ENCODE peak calls at places on chromosomes 16 and 17, in four cellular contexts. Q is mammary epithelial cell, W is Panc1, S is AG09319. P is an unnamed sample.

GRCh38 chr17:75081611-75082540 is 5.9 kb upstream of the SLC16A5 start:
- DNase-seq in W (no peak), Q (no peak), S (no peak), P (no peak)

GRCh38 chr17:13562271-13562800 is 39.4 kb downstream of the HS3ST3A1 start:
- DNase-seq in W (no peak), S (no peak), Q (peak), P (no peak)

GRCh38 chr17:34930283-34930682 is 31.0 kb downstream of the CCT6B start:
- DNase-seq in S (no peak), W (no peak), Q (no peak), P (no peak)

GRCh38 chr16:88548131-88548874 is 21.9 kb upstream of the ZC3H18 start:
- DNase-seq in S (no peak), Q (no peak), W (no peak), P (no peak)

GRCh38 chr16:86380045-86380444 is 130.3 kb upstream of the FOXF1 start:
- DNase-seq in S (no peak), W (no peak), Q (no peak), P (no peak)

GRCh38 chr17:57329380-57330214 is 73.3 kb downstream of the MSI2 start:
- DNase-seq in Q (no peak), W (no peak), S (no peak), P (no peak)

GRCh38 chr16:86945166-86945900 is 367.0 kb downstream of the FOXL1 start:
- DNase-seq in S (no peak), W (no peak), Q (no peak), P (no peak)

GRCh38 chr17:79188048-79188447 is 113.4 kb downstream of the ENGASE start:
- DNase-seq in W (no peak), S (no peak), Q (no peak), P (no peak)

GRCh38 chr16:74563828-74564263 is 43.1 kb downstream of the GLG1 start:
- DNase-seq in S (no peak), W (no peak), Q (peak), P (no peak)

GRCh38 chr17:35171834-35172233 is 22.4 kb downstream of the SLC35G3 start:
- DNase-seq in W (no peak), Q (peak), S (no peak), P (no peak)

GRCh38 chr17:78342438-78343098 is 17.3 kb downstream of the SOCS3 start:
- DNase-seq in W (no peak), Q (peak), S (no peak), P (peak)

GRCh38 chr17:80758793-80759673 is 214.4 kb downstream of the RPTOR start:
- DNase-seq in Q (no peak), S (no peak), W (no peak), P (no peak)

DNA sequence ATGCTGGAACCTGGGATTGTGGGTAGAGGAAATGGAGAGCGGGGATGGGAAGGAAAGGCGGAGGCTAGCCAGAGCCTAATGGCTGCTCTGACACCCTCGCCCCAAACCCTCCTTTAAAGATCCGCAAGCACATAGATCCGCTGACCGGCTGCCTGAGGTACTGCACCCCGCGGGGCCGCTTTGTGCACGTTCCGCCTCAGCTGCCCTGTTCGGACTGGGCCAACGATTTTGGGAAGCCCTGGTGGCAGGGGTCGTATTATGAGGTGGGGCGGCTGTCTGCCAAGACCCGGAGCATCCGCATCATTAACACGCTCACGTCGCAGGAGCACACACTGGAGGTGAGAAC is 657 bp downstream of the CYB5D1 start:
- DNase-seq in S (no peak), Q (no peak), W (no peak), P (no peak)
- TF ChIP-seq CTCF in S (peak), Q (peak), W (peak), P (peak)

DNA sequence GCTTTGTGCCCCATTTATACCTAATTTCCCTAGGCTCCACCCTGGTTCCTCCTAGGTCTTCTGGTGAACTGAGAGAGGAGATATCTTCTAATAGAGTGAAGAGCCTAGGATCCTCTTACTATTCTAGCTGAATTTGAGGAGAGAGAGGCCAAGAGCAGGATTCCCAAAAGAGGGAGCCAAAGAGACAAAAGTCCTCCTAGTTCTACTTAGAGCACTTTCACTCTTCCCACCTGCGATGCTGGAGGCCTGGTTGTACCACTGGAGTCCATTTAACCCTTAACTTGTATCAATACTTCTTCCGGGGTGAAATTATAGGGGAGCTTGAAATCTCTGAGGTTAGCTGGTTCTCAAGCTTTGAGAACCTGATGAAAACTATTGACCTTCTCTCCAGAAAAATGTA is 3.4 kb upstream of the SSH2 start:
- DNase-seq in Q (peak), W (no peak), S (no peak), P (no peak)
- TF ChIP-seq CTCF in Q (peak), W (peak), S (peak), P (peak)

GRCh38 chr17:63832014-63832413 is 4.6 kb upstream of the FTSJ3 start:
- DNase-seq in S (no peak), Q (no peak), W (no peak), P (no peak)

GRCh38 chr17:63833741-63834373 is 6.4 kb upstream of the FTSJ3 start:
- DNase-seq in Q (no peak), W (no peak), S (no peak), P (no peak)

GRCh38 chr17:63831505-63831904 is 4.0 kb upstream of the FTSJ3 start:
- DNase-seq in W (no peak), S (no peak), Q (no peak), P (no peak)

GRCh38 chr17:63833026-63833740 is 5.7 kb upstream of the FTSJ3 start:
- DNase-seq in Q (no peak), W (no peak), S (no peak), P (no peak)

GRCh38 chr17:63832455-63832854 is 5.0 kb upstream of the FTSJ3 start:
- DNase-seq in S (no peak), W (no peak), Q (no peak), P (no peak)
- TF ChIP-seq CTCF in S (no peak), W (no peak), Q (no peak), P (no peak)

GRCh38 chr16:24409045-24409444 is 130.3 kb upstream of the RBBP6 start:
- DNase-seq in Q (no peak), W (no peak), S (no peak), P (no peak)
- TF ChIP-seq CTCF in Q (peak), W (peak), S (no peak), P (no peak)

GRCh38 chr17:40419559-40420331 is 2.0 kb upstream of the TOP2A start:
- DNase-seq in W (no peak), Q (no peak), S (no peak), P (no peak)

GRCh38 chr17:40427002-40427491 is 9.4 kb upstream of the TOP2A start:
- DNase-seq in S (no peak), Q (no peak), W (no peak), P (no peak)

GRCh38 chr17:40418428-40418706 is 671 bp upstream of the TOP2A start:
- DNase-seq in Q (no peak), W (no peak), S (no peak), P (no peak)

GRCh38 chr17:40425741-40426140 is 8.0 kb upstream of the TOP2A start:
- DNase-seq in Q (no peak), S (no peak), W (no peak), P (no peak)

GRCh38 chr17:40422990-40423611 is 5.4 kb upstream of the TOP2A start:
- DNase-seq in Q (no peak), W (no peak), S (no peak), P (no peak)
- TF ChIP-seq CTCF in Q (no peak), W (no peak), S (no peak), P (peak)

DNA sequence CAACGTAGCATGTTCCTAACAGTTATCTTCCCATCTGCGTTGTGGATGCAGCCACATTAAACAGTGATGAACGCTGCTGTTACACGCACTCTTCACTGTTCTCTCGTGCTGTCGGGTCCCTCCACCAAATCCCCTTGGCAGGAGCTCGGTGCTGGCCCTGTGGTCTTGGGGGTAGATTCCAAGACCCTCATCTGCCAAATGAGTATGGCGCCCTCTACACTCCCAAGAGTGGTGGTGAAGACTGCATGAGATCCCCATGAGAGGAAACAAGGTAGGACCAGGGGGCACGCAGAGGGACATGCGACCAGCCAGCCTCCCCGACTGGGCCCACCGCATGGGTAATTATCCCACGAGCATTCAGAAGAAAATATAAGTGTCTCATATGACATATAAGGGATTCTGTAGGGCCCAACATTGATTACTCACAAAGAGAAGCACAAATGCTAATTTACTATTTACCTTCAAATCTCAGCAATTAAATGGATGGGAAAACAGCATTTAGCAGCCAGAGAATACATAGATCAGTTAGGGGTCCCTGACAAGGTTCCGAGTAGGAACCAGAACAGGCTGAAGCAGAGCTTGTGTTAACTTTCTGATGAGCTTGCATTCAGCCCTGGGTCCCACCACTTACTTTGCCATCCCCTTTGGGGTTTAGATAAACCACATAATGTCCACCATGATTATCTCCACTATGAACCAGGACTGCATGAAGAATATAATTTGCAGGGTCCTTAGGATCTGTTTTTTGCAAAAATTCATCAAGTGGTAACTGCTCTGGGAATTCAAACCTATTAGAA is 23.8 kb downstream of the LITAFD start:
- DNase-seq in W (no peak), Q (no peak), S (no peak), P (no peak)
- TF ChIP-seq CTCF in W (peak), Q (peak), S (peak), P (peak)

DNA sequence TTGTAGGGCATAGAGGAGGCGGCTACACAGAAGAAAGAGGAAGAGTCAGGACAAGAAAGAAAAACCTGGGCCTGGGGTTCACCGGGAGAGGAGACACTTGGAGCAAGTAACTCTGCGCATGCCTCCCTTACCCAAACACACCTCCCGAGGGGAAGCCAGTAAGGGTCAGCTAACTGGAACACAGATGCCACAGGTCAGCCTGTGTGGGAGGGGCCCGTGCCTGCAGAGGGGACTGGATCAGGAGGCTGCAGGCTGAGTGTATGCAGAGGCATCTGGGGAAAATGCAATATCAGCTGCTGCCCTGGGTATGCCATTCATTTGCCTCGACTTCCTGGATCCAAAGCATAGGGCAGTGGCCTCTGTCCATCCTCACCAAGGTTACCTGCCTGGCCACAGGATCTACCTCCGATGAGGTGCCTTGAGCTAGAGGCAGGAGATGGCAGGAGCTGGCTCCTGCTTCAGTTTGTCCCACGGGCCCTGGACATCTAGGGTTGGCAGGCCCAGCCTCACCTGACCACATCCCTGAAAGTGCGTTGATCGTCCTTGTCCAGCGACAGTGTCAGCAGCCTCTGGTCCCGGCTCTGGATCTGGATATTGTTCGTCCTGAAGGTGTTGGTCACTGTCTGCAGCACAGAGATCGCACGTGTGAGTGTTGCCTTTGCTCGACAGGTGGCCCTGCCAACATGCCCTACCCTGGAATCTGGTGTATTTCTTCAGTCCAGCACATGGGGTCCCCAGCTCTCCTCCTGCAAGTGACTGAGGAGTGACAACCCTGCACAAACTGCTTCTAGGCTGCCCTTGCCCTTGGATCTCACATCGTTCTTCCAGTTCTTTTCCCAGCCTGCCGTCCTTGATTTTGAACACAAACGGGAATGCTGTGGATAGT is 4.6 kb upstream of the MFSD6L start:
- DNase-seq in Q (no peak), S (no peak), W (no peak), P (no peak)
- TF ChIP-seq CTCF in Q (no peak), S (no peak), W (no peak), P (no peak)

GRCh38 chr16:78224342-78224741 is 124.9 kb downstream of the WWOX start:
- DNase-seq in S (no peak), W (no peak), Q (no peak), P (no peak)

GRCh38 chr16:78230832-78231231 is 131.4 kb downstream of the WWOX start:
- DNase-seq in Q (peak), S (no peak), W (no peak), P (no peak)

GRCh38 chr16:78228704-78229103 is 129.2 kb downstream of the WWOX start:
- DNase-seq in S (no peak), Q (no peak), W (no peak), P (no peak)

GRCh38 chr16:78227855-78228254 is 128.4 kb downstream of the WWOX start:
- DNase-seq in Q (no peak), W (no peak), S (no peak), P (no peak)
- TF ChIP-seq CTCF in Q (no peak), W (peak), S (no peak), P (peak)

GRCh38 chr16:715448-716249 is 731 bp downstream of the METRN start:
- DNase-seq in Q (no peak), W (no peak), S (no peak), P (no peak)
- TF ChIP-seq CTCF in Q (peak), W (peak), S (no peak), P (no peak)

GRCh38 chr16:68313116-68313515 is 2.3 kb downstream of the PRMT7 start:
- DNase-seq in W (no peak), Q (no peak), S (no peak), P (no peak)

GRCh38 chr16:68309798-68310197 is 948 bp downstream of the SLC7A6OS start:
- DNase-seq in W (no peak), Q (no peak), S (no peak), P (no peak)

GRCh38 chr16:68306633-68307032 is 4.1 kb downstream of the SLC7A6OS start:
- DNase-seq in Q (no peak), W (no peak), S (no peak), P (no peak)

GRCh38 chr16:68311316-68311620 is 449 bp downstream of the PRMT7 start:
- DNase-seq in S (no peak), W (no peak), Q (no peak), P (no peak)

DNA sequence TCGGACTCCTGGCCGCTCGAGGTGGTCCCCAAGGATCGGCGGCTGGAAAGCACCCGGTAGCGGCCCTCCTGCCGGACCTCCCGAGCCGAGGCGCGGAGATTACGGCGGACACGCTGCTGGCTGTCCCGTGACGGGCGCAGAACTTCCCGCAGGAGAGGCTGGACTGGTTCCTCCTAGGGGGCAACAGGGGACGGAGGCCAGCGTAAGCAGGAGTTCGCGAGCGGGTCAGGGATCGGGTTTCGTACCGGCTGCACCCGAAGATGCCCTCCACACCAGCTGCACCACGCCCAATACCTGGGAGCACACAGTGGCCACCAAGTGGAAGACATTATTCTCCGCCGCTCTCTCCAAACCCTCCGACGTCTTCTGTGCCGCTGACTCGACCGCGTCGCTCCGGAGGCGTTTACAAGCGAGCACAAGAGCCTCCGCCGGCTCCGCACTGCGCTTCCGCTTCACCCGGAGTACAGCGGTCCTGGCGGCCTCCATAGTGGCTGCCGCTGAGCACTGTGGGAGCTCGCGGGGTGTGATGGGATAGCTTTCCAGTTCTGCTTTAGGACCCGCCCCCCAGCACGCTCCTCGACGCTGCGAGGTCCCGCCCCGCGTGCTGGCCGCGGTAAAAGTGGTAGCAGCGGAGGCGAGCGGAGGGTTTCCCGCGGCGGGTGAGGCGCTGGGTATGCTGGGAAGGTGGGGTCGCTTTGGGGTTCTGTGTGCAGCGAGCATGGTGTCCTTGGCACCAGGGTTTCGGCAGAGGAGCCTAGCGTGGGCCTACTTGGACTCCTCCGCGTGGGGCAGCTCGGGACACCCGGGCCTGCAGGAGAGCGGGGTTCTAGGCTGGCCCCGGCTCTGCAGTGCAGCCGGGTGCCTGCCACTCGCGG is at the start of the genes PRMT7 and SLC7A6OS:
- DNase-seq in Q (peak), S (peak), W (no peak), P (peak)
- TF ChIP-seq CTCF in Q (peak), S (peak), W (no peak), P (no peak)

P was measured in astrocyte of the cerebellum.